ENCODE peak calls at places on chromosomes 5 and 9, in six cellular contexts. One of them, this sample, is unnamed.

GRCh38 chr9:125574136-125574877 is 132.7 kb downstream of the MAPKAP1 start:
- DNase-seq in brain microvascular endothelial cell: no peak
- DNase-seq in tibial nerve: no peak
- DNase-seq in prostate gland: no peak
- DNase-seq in uterus: no peak
- DNase-seq in colonic mucosa: no peak
- DNase-seq in this sample: no peak

GRCh38 chr9:93108301-93109041 is 12.5 kb downstream of the CARD19 start:
- DNase-seq in brain microvascular endothelial cell: no peak
- DNase-seq in tibial nerve: no peak
- DNase-seq in prostate gland: no peak
- DNase-seq in uterus: peak; percentile 15
- DNase-seq in colonic mucosa: no peak
- DNase-seq in this sample: no peak

GRCh38 chr5:54401515-54401914 is 54.0 kb upstream of the HSPB3 start:
- DNase-seq in brain microvascular endothelial cell: no peak
- DNase-seq in tibial nerve: no peak
- DNase-seq in prostate gland: no peak
- DNase-seq in uterus: no peak
- DNase-seq in colonic mucosa: no peak
- DNase-seq in this sample: no peak

GRCh38 chr9:114954986-114955623 is 24.7 kb upstream of the TNFSF8 start:
- DNase-seq in brain microvascular endothelial cell: no peak
- DNase-seq in tibial nerve: no peak
- DNase-seq in prostate gland: no peak
- DNase-seq in uterus: no peak
- DNase-seq in colonic mucosa: no peak
- DNase-seq in this sample: no peak

GRCh38 chr5:74575741-74576538 is 64.6 kb downstream of the ENC1 start:
- DNase-seq in brain microvascular endothelial cell: peak; percentile 78
- DNase-seq in tibial nerve: no peak
- DNase-seq in prostate gland: no peak
- DNase-seq in uterus: no peak
- DNase-seq in colonic mucosa: no peak
- DNase-seq in this sample: peak; percentile 76

GRCh38 chr5:115116001-115116400 is 53.7 kb downstream of the TRIM36 start:
- DNase-seq in brain microvascular endothelial cell: no peak
- DNase-seq in tibial nerve: no peak
- DNase-seq in prostate gland: no peak
- DNase-seq in uterus: no peak
- DNase-seq in colonic mucosa: no peak
- DNase-seq in this sample: no peak

GRCh38 chr5:151741678-151742423 is 16.6 kb downstream of the ATOX1 start:
- DNase-seq in brain microvascular endothelial cell: peak; percentile 78
- DNase-seq in tibial nerve: no peak
- DNase-seq in prostate gland: no peak
- DNase-seq in uterus: no peak
- DNase-seq in colonic mucosa: no peak
- DNase-seq in this sample: peak; percentile 51

GRCh38 chr9:73162987-73163763 is 11.5 kb downstream of the ANXA1 start:
- DNase-seq in brain microvascular endothelial cell: no peak
- DNase-seq in tibial nerve: no peak
- DNase-seq in prostate gland: no peak
- DNase-seq in uterus: no peak
- DNase-seq in colonic mucosa: no peak
- DNase-seq in this sample: no peak

GRCh38 chr5:56983593-56984361 is 31.9 kb upstream of the MIER3 start:
- DNase-seq in brain microvascular endothelial cell: no peak
- DNase-seq in tibial nerve: no peak
- DNase-seq in prostate gland: no peak
- DNase-seq in uterus: no peak
- DNase-seq in colonic mucosa: no peak
- DNase-seq in this sample: peak; percentile 58

GRCh38 chr5:32712463-32713395 is 1.6 kb downstream of the NPR3 start:
- DNase-seq in brain microvascular endothelial cell: no peak
- DNase-seq in tibial nerve: no peak
- DNase-seq in prostate gland: no peak
- DNase-seq in uterus: no peak
- DNase-seq in colonic mucosa: no peak
- DNase-seq in this sample: no peak

GRCh38 chr5:32710859-32711692 is at the start of gene NPR3:
- DNase-seq in brain microvascular endothelial cell: no peak
- DNase-seq in tibial nerve: no peak
- DNase-seq in prostate gland: no peak
- DNase-seq in uterus: no peak
- DNase-seq in colonic mucosa: no peak
- DNase-seq in this sample: peak; percentile 35

GRCh38 chr5:32710335-32710858 is 724 bp upstream of the NPR3 start:
- DNase-seq in brain microvascular endothelial cell: no peak
- DNase-seq in tibial nerve: no peak
- DNase-seq in prostate gland: no peak
- DNase-seq in uterus: peak; percentile 16
- DNase-seq in colonic mucosa: no peak
- DNase-seq in this sample: no peak

GRCh38 chr5:32713396-32714381 is 2.6 kb downstream of the NPR3 start:
- DNase-seq in brain microvascular endothelial cell: no peak
- DNase-seq in tibial nerve: no peak
- DNase-seq in prostate gland: peak; percentile 39
- DNase-seq in uterus: no peak
- DNase-seq in colonic mucosa: no peak
- DNase-seq in this sample: no peak

DNA sequence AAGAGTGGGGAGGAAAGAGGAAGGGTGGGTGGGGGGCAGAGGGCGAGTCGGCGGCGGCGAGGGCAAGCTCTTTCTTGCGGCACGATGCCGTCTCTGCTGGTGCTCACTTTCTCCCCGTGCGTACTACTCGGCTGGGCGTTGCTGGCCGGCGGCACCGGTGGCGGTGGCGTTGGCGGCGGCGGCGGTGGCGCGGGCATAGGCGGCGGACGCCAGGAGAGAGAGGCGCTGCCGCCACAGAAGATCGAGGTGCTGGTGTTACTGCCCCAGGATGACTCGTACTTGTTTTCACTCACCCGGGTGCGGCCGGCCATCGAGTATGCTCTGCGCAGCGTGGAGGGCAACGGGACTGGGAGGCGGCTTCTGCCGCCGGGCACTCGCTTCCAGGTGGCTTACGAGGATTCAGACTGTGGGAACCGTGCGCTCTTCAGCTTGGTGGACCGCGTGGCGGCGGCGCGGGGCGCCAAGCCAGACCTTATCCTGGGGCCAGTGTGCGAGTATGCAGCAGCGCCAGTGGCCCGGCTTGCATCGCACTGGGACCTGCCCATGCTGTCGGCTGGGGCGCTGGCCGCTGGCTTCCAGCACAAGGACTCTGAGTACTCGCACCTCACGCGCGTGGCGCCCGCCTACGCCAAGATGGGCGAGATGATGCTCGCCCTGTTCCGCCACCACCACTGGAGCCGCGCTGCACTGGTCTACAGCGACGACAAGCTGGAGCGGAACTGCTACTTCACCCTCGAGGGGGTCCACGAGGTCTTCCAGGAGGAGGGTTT is 757 bp downstream of the NPR3 start:
- DNase-seq in brain microvascular endothelial cell: peak; percentile 22
- DNase-seq in tibial nerve: no peak
- DNase-seq in prostate gland: no peak
- DNase-seq in uterus: no peak
- DNase-seq in colonic mucosa: no peak
- DNase-seq in this sample: peak; percentile 24
- H3K4me3 ChIP-seq in brain microvascular endothelial cell: peak overlapping the region; percentile 69
- H3K4me3 ChIP-seq in tibial nerve: peak overlapping the region; percentile 48
- H3K4me3 ChIP-seq in prostate gland: peak overlapping the region; percentile 41
- H3K4me3 ChIP-seq in uterus: peak overlapping the region; percentile 57
- H3K4me3 ChIP-seq in colonic mucosa: peak overlapping the region; percentile 58
- H3K4me3 ChIP-seq in this sample: peak overlapping the region; percentile 38

GRCh38 chr9:135614821-135615665 is 24.3 kb downstream of the GLT6D1 start:
- DNase-seq in brain microvascular endothelial cell: no peak
- DNase-seq in tibial nerve: no peak
- DNase-seq in prostate gland: no peak
- DNase-seq in uterus: no peak
- DNase-seq in colonic mucosa: no peak
- DNase-seq in this sample: no peak

GRCh38 chr9:135616621-135617537 is 22.5 kb downstream of the GLT6D1 start:
- DNase-seq in brain microvascular endothelial cell: no peak
- DNase-seq in tibial nerve: no peak
- DNase-seq in prostate gland: no peak
- DNase-seq in uterus: no peak
- DNase-seq in colonic mucosa: no peak
- DNase-seq in this sample: no peak

GRCh38 chr9:135617538-135617900 is 21.8 kb downstream of the GLT6D1 start:
- DNase-seq in brain microvascular endothelial cell: no peak
- DNase-seq in tibial nerve: no peak
- DNase-seq in prostate gland: no peak
- DNase-seq in uterus: no peak
- DNase-seq in colonic mucosa: no peak
- DNase-seq in this sample: no peak

GRCh38 chr9:135613946-135614805 is 25.2 kb downstream of the GLT6D1 start:
- DNase-seq in brain microvascular endothelial cell: no peak
- DNase-seq in tibial nerve: no peak
- DNase-seq in prostate gland: no peak
- DNase-seq in uterus: no peak
- DNase-seq in colonic mucosa: no peak
- DNase-seq in this sample: no peak

DNA sequence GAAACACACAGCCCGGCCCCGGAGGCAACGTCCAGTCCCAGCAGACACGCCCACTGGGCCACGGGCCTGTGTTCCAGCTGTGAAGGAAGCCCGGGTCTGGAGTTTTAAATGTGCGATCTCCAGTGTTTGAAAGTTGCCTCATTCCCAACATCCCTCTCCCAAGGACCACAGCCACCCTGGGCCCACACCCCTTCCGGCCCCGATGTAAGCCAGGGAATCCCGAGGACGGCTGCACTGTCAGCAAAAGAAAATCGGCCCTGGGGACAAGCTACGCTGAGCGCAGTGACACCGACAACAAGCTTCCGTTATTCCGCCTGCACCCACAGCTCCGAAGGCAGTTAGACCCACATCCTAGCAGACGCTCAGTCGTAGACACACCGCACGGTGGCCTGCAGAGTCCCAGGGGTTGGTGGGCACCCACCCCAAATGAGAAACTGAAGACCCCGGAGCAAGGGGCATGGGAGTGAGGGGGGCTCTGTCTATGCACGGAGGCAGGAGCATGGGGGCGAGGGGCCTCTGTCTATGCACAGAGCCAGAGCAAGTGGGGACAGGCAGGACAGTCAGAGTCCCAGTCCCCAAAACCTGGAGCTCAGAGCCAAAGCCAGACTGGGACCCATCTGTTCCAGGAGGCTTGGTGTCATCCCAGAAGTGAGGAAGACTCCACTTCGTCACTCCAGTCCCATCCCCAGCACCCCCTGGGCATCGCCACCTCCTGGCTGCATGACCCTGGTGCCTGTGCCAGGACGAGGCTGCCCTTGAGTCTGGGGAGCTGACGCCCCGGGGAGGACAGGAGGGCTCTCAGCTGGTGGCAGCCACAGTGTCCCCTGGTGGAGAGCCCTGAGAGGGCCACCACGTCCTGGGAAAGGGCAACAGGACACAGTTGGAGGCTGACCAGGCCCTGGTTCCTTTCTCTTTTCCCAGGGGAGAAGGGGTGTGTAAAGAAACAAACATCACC is 23.4 kb downstream of the GLT6D1 start:
- DNase-seq in brain microvascular endothelial cell: no peak
- DNase-seq in tibial nerve: no peak
- DNase-seq in prostate gland: no peak
- DNase-seq in uterus: no peak
- DNase-seq in colonic mucosa: no peak
- DNase-seq in this sample: no peak
- TF ChIP-seq CTCF in brain microvascular endothelial cell: peak; percentile 20
- TF ChIP-seq CTCF in tibial nerve: no peak
- TF ChIP-seq CTCF in prostate gland: no peak
- TF ChIP-seq CTCF in uterus: no peak
- TF ChIP-seq CTCF in colonic mucosa: no peak
- TF ChIP-seq CTCF in this sample: peak; percentile 13

GRCh38 chr9:89956331-89956730 is 351.5 kb downstream of the GADD45G start:
- DNase-seq in brain microvascular endothelial cell: no peak
- DNase-seq in tibial nerve: no peak
- DNase-seq in prostate gland: peak; percentile 13
- DNase-seq in uterus: no peak
- DNase-seq in colonic mucosa: no peak
- DNase-seq in this sample: no peak

GRCh38 chr9:89955626-89956025 is 350.8 kb downstream of the GADD45G start:
- DNase-seq in brain microvascular endothelial cell: no peak
- DNase-seq in tibial nerve: no peak
- DNase-seq in prostate gland: no peak
- DNase-seq in uterus: no peak
- DNase-seq in colonic mucosa: no peak
- DNase-seq in this sample: no peak

GRCh38 chr9:89954229-89954628 is 349.4 kb downstream of the GADD45G start:
- DNase-seq in brain microvascular endothelial cell: no peak
- DNase-seq in tibial nerve: no peak
- DNase-seq in prostate gland: no peak
- DNase-seq in uterus: no peak
- DNase-seq in colonic mucosa: no peak
- DNase-seq in this sample: no peak

GRCh38 chr9:89955144-89955543 is 350.3 kb downstream of the GADD45G start:
- DNase-seq in brain microvascular endothelial cell: no peak
- DNase-seq in tibial nerve: no peak
- DNase-seq in prostate gland: no peak
- DNase-seq in uterus: no peak
- DNase-seq in colonic mucosa: no peak
- DNase-seq in this sample: no peak

DNA sequence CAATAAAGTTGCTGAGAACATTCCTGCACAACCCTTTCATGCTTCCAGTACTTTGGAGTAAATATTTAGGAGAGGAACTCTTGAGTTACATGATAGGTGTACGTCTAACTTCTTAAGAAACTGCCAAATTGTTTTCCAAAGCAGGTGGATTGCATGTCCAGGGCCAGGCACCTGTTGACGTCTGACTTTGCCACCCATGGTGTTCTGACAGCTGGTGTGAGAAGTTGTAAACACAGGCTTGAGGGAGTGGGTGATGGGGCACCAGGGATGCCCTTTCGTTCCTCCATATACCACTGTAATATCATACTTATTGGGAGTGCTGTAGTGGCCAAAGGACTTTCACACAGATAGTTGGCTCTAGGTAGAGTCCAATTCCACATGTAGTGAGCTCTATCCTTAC is 352.1 kb downstream of the GADD45G start:
- DNase-seq in brain microvascular endothelial cell: no peak
- DNase-seq in tibial nerve: no peak
- DNase-seq in prostate gland: peak; percentile 36
- DNase-seq in uterus: no peak
- DNase-seq in colonic mucosa: no peak
- DNase-seq in this sample: no peak
- H3K4me3 ChIP-seq in brain microvascular endothelial cell: no peak overlapping the region
- H3K4me3 ChIP-seq in tibial nerve: no peak overlapping the region
- H3K4me3 ChIP-seq in prostate gland: no peak overlapping the region
- H3K4me3 ChIP-seq in uterus: no peak overlapping the region
- H3K4me3 ChIP-seq in colonic mucosa: no peak overlapping the region
- H3K4me3 ChIP-seq in this sample: no peak overlapping the region

GRCh38 chr9:20463823-20464222 is 158.5 kb downstream of the MLLT3 start:
- DNase-seq in brain microvascular endothelial cell: no peak
- DNase-seq in tibial nerve: no peak
- DNase-seq in prostate gland: no peak
- DNase-seq in uterus: no peak
- DNase-seq in colonic mucosa: no peak
- DNase-seq in this sample: no peak

GRCh38 chr9:20464242-20464641 is 158.1 kb downstream of the MLLT3 start:
- DNase-seq in brain microvascular endothelial cell: no peak
- DNase-seq in tibial nerve: no peak
- DNase-seq in prostate gland: no peak
- DNase-seq in uterus: no peak
- DNase-seq in colonic mucosa: no peak
- DNase-seq in this sample: no peak

GRCh38 chr9:20466328-20467008 is 155.8 kb downstream of the MLLT3 start:
- DNase-seq in brain microvascular endothelial cell: no peak
- DNase-seq in tibial nerve: no peak
- DNase-seq in prostate gland: no peak
- DNase-seq in uterus: no peak
- DNase-seq in colonic mucosa: no peak
- DNase-seq in this sample: no peak

GRCh38 chr9:20462410-20462809 is 159.9 kb downstream of the MLLT3 start:
- DNase-seq in brain microvascular endothelial cell: no peak
- DNase-seq in tibial nerve: no peak
- DNase-seq in prostate gland: no peak
- DNase-seq in uterus: no peak
- DNase-seq in colonic mucosa: no peak
- DNase-seq in this sample: no peak
- TF ChIP-seq CTCF in brain microvascular endothelial cell: peak; percentile 38
- TF ChIP-seq CTCF in tibial nerve: no peak
- TF ChIP-seq CTCF in prostate gland: no peak
- TF ChIP-seq CTCF in uterus: no peak
- TF ChIP-seq CTCF in colonic mucosa: no peak
- TF ChIP-seq CTCF in this sample: peak; percentile 13

This sample was measured in fibroblast of villous mesenchyme.